ENCODE peak calls at places on chromosome 14, in ten cellular contexts. B, X, W, D, Y, C, P, O, I and A are unnamed samples.

GRCh38 chr14:34051966-34052657 is 101.2 kb upstream of the EGLN3 start:
- DNase-seq in B (peak; percentile 66), X (no peak), W (no peak), D (peak; percentile 17), Y (no peak), C (no peak), P (no peak), O (no peak), I (peak; percentile 75), A (no peak)

GRCh38 chr14:72957213-72957612 is 30.9 kb downstream of the DCAF4 start:
- DNase-seq in B (no peak), X (no peak), W (no peak), D (no peak), Y (no peak), C (no peak), P (no peak), O (no peak), I (no peak), A (no peak)

GRCh38 chr14:63897706-63898105 is 44.9 kb downstream of the SYNE2 start:
- DNase-seq in B (no peak), X (no peak), W (no peak), D (no peak), Y (no peak), C (no peak), P (no peak), O (no peak), I (no peak), A (no peak)

GRCh38 chr14:77872152-77872551 is 72.2 kb downstream of the ADCK1 start:
- DNase-seq in B (no peak), X (no peak), W (no peak), D (no peak), Y (no peak), C (no peak), P (no peak), O (no peak), I (no peak), A (no peak)

GRCh38 chr14:89041245-89041585 is 216.8 kb downstream of the TTC8 start:
- DNase-seq in B (no peak), X (no peak), W (no peak), D (no peak), Y (peak; percentile 50), C (no peak), P (no peak), O (no peak), I (peak; percentile 60), A (peak; percentile 39)

GRCh38 chr14:30525833-30526232 is 33.1 kb upstream of the G2E3 start:
- DNase-seq in B (no peak), X (no peak), W (peak; percentile 7), D (peak; percentile 9), Y (no peak), C (no peak), P (no peak), O (no peak), I (no peak), A (no peak)

GRCh38 chr14:61090432-61091216 is 109.6 kb downstream of the SLC38A6 start:
- DNase-seq in B (peak; percentile 13), X (no peak), W (no peak), D (no peak), Y (no peak), C (no peak), P (peak; percentile 38), O (no peak), I (no peak), A (no peak)

GRCh38 chr14:76977793-76978730 is 50.4 kb downstream of the IRF2BPL start:
- DNase-seq in B (peak; percentile 84), X (peak; percentile 90), W (no peak), D (peak; percentile 23), Y (peak; percentile 68), C (peak; percentile 66), P (no peak), O (peak; percentile 61), I (peak; percentile 73), A (no peak)

GRCh38 chr14:82359201-82359600 is 825.5 kb upstream of the SEL1L start:
- DNase-seq in B (no peak), X (no peak), W (no peak), D (no peak), Y (no peak), C (no peak), P (no peak), O (no peak), I (no peak), A (no peak)

GRCh38 chr14:28661171-28661772 is 105.3 kb upstream of the FOXG1 start:
- DNase-seq in B (no peak), X (no peak), W (peak; percentile 47), D (peak; percentile 58), Y (no peak), C (no peak), P (peak; percentile 17), O (no peak), I (no peak), A (no peak)

GRCh38 chr14:22657861-22658260 is 13.7 kb upstream of the OR6J1 start:
- DNase-seq in B (peak; percentile 33), X (no peak), W (no peak), D (no peak), Y (no peak), C (no peak), P (peak; percentile 83), O (no peak), I (peak; percentile 29), A (peak; percentile 3)

GRCh38 chr14:42673963-42674362 is 1067.3 kb downstream of the LRFN5 start:
- DNase-seq in B (no peak), X (no peak), W (no peak), D (no peak), Y (no peak), C (no peak), P (no peak), O (no peak), I (no peak), A (no peak)

GRCh38 chr14:63508033-63508432 is 35.1 kb downstream of the PPP2R5E start:
- DNase-seq in B (no peak), X (peak; percentile 8), W (no peak), D (no peak), Y (peak; percentile 38), C (no peak), P (no peak), O (no peak), I (no peak), A (no peak)

GRCh38 chr14:98695809-98696208 is 576.2 kb downstream of the BCL11B start:
- DNase-seq in B (no peak), X (no peak), W (no peak), D (no peak), Y (peak; percentile 9), C (no peak), P (no peak), O (no peak), I (no peak), A (no peak)

GRCh38 chr14:49051328-49052060 is 534.7 kb downstream of the RPS29 start:
- DNase-seq in B (no peak), X (no peak), W (no peak), D (no peak), Y (peak; percentile 38), C (no peak), P (no peak), O (no peak), I (no peak), A (no peak)

GRCh38 chr14:20615996-20616395 is 24.8 kb upstream of the RNASE12 start:
- DNase-seq in B (no peak), X (no peak), W (no peak), D (no peak), Y (no peak), C (no peak), P (no peak), O (no peak), I (no peak), A (no peak)

GRCh38 chr14:93040443-93040842 is 75.3 kb downstream of the ITPK1 start:
- DNase-seq in B (peak; percentile 17), X (no peak), W (no peak), D (no peak), Y (no peak), C (no peak), P (no peak), O (no peak), I (no peak), A (no peak)

GRCh38 chr14:59060841-59061240 is 127.6 kb upstream of the DAAM1 start:
- DNase-seq in B (peak; percentile 54), X (no peak), W (no peak), D (no peak), Y (no peak), C (no peak), P (no peak), O (no peak), I (no peak), A (no peak)

GRCh38 chr14:71803539-71804260 is 128.5 kb upstream of the RGS6 start:
- DNase-seq in B (no peak), X (no peak), W (no peak), D (no peak), Y (no peak), C (no peak), P (peak; percentile 9), O (no peak), I (no peak), A (no peak)

GRCh38 chr14:67003009-67003753 is 186.1 kb upstream of the GARIN2 start:
- DNase-seq in B (no peak), X (no peak), W (no peak), D (no peak), Y (no peak), C (no peak), P (no peak), O (no peak), I (no peak), A (no peak)

GRCh38 chr14:75229576-75229922 is 49.1 kb upstream of the FOS start:
- DNase-seq in B (no peak), X (no peak), W (no peak), D (no peak), Y (no peak), C (no peak), P (no peak), O (no peak), I (peak; percentile 51), A (no peak)

GRCh38 chr14:61973981-61974380 is 211.8 kb downstream of the SNAPC1 start:
- DNase-seq in B (no peak), X (no peak), W (no peak), D (no peak), Y (no peak), C (no peak), P (no peak), O (no peak), I (no peak), A (no peak)

GRCh38 chr14:28001002-28001401 is 765.6 kb upstream of the FOXG1 start:
- DNase-seq in B (no peak), X (no peak), W (no peak), D (no peak), Y (no peak), C (no peak), P (no peak), O (no peak), I (no peak), A (no peak)